ENCODE peak calls at places on chromosomes 6 and 20, in ten cellular contexts. H is AG09319, E is B cell, V is psoas muscle, S is GM13977, K is GM20000, X is RWPE1, G is fibroblast of mammary gland, O is endothelial cell, J is endodermal cell. Q is an unnamed sample.

GRCh38 chr20:35334511-35335101 is 42.4 kb upstream of the FAM83C start:
- DNase-seq in G (peak), J (no peak), O (no peak), V (no peak), K (no peak), S (no peak), H (no peak), X (no peak), E (no peak), Q (no peak)

GRCh38 chr20:9515761-9516657 is 1.6 kb downstream of the LAMP5 start:
- DNase-seq in K (no peak), V (no peak), H (no peak), S (no peak), O (no peak), X (no peak), E (no peak), J (peak), G (peak), Q (no peak)

GRCh38 chr20:51029963-51030930 is 7.3 kb upstream of the KCNG1 start:
- DNase-seq in S (no peak), X (no peak), E (no peak), V (peak), K (no peak), J (no peak), H (no peak), O (no peak), G (peak), Q (no peak)

GRCh38 chr6:4220619-4221018 is 85.2 kb upstream of the ECI2 start:
- DNase-seq in J (no peak), V (no peak), K (no peak), X (no peak), E (no peak), O (no peak), S (no peak), H (peak), G (peak), Q (no peak)

GRCh38 chr6:157244780-157245179 is 78.5 kb downstream of the TMEM242 start:
- DNase-seq in E (no peak), G (no peak), K (no peak), S (no peak), O (no peak), X (no peak), J (no peak), V (no peak), H (no peak), Q (no peak)

GRCh38 chr6:80094017-80094416 is 12.5 kb upstream of the BCKDHB start:
- DNase-seq in X (peak), O (peak), J (no peak), K (peak), H (no peak), E (no peak), V (no peak), G (peak), S (no peak), Q (peak)

GRCh38 chr20:25308083-25308491 is 60.2 kb downstream of the PYGB start:
- DNase-seq in V (no peak), X (no peak), G (no peak), K (no peak), H (no peak), J (no peak), S (no peak), O (no peak), E (peak), Q (no peak)

GRCh38 chr6:134185277-134185676 is 132.6 kb downstream of the SGK1 start:
- DNase-seq in K (no peak), H (no peak), E (no peak), S (no peak), J (no peak), O (no peak), X (no peak), V (no peak), G (no peak), Q (no peak)

GRCh38 chr6:149060300-149060984 is 257.1 kb upstream of the TAB2 start:
- DNase-seq in O (no peak), H (no peak), V (no peak), S (no peak), K (peak), X (no peak), J (no peak), G (no peak), E (peak), Q (peak)

GRCh38 chr6:70790483-70790882 is 122.8 kb downstream of the SMAP1 start:
- DNase-seq in O (no peak), V (no peak), J (no peak), K (no peak), X (no peak), H (no peak), E (no peak), S (no peak), G (peak), Q (no peak)

GRCh38 chr20:24663496-24663895 is 194.1 kb downstream of the SYNDIG1 start:
- DNase-seq in J (no peak), V (no peak), H (no peak), X (no peak), S (no peak), E (no peak), K (no peak), O (no peak), G (no peak), Q (no peak)

GRCh38 chr6:149459761-149460160 is 25.1 kb downstream of the ZC3H12D start:
- DNase-seq in X (no peak), E (no peak), S (no peak), J (no peak), H (no peak), G (peak), O (no peak), V (no peak), K (no peak), Q (no peak)

GRCh38 chr6:75351570-75351969 is 67.0 kb upstream of the TMEM30A start:
- DNase-seq in S (no peak), O (no peak), H (no peak), G (no peak), E (no peak), K (no peak), V (no peak), J (no peak), X (no peak), Q (no peak)

GRCh38 chr6:135852775-135853174 is 1.3 kb downstream of the PDE7B start:
- DNase-seq in X (no peak), S (no peak), H (no peak), J (no peak), V (no peak), E (no peak), K (no peak), O (no peak), G (peak), Q (no peak)

GRCh38 chr6:170210651-170211403 is 80.1 kb downstream of the DLL1 start:
- DNase-seq in K (no peak), V (no peak), H (no peak), X (no peak), O (peak), S (no peak), G (no peak), E (peak), J (peak), Q (no peak)

GRCh38 chr6:24340998-24341934 is 16.6 kb downstream of the DCDC2 start:
- DNase-seq in X (no peak), O (no peak), K (no peak), V (no peak), G (no peak), S (no peak), H (no peak), E (no peak), J (no peak), Q (no peak)

GRCh38 chr6:167044696-167045095 is 45.5 kb downstream of the CEP43 start:
- DNase-seq in V (no peak), H (no peak), G (peak), O (no peak), J (peak), X (no peak), E (no peak), K (no peak), S (no peak), Q (no peak)

GRCh38 chr6:106870824-106871300 is 103.7 kb downstream of the CD24 start:
- DNase-seq in G (peak), V (no peak), H (no peak), O (no peak), S (no peak), E (no peak), X (no peak), K (no peak), J (no peak), Q (no peak)

DNA sequence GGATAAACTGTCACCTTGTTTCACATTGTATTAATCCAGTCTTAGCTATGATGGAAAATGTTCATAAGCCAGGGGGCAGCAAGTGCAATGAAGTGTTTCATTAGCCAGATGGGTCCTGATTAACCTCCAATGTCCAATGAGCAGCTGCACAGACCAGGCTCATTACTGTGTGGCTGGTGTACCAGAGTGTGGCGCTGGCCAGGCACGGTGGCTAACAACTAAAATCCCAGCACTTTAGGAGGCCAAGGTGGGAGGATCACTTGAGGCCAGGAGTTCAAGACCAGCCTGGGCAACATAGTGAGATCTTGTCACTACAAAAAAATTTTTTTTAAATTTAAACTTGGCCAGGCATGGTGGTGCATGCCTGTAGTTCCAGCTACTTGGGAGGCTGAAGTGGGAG is 201.7 kb upstream of the FOXQ1 start:
- DNase-seq in J (no peak), K (no peak), O (no peak), X (no peak), E (no peak), V (no peak), H (no peak), S (no peak), G (no peak), Q (no peak)
- TF ChIP-seq CTCF in J (no peak), K (no peak), O (no peak), X (no peak), E (no peak), V (no peak), H (no peak), S (no peak), G (no peak), Q (no peak)

DNA sequence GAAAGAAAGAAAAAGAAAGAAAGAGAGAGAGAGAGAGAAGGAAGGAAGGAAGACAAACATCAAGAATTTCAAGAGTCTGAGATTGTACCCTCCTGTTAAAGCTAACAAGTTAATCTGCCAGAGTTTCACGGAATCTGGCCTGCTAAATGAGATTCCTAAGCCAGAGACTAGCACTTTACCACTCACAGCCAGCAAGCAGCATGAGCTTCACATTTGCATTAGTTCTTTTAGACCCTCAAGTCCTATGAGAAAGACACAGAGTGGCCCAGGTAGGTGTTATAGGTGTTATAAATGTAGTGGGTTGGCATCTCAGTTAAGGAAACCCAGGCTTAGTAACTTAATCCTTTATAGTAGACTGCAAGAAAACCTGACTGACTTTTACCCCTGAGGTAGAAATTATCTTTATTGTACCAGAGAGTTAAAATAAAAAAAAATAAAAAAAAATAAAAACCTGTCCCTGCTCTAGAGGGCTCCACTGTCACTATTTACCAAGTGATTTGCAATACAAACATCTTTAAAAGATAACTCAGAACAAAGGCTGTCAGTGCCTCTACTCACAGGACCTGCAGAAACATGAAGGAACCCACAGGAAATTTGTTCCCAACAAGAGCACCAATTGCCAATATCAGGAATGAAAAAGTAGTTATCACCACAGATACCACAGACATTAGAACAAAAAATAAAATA is 9.7 kb upstream of the IBTK start:
- DNase-seq in K (no peak), J (peak), S (no peak), E (no peak), X (no peak), G (no peak), H (no peak), V (no peak), O (no peak), Q (no peak)
- TF ChIP-seq CTCF in K (no peak), J (peak), S (no peak), E (no peak), X (no peak), G (no peak), H (no peak), V (no peak), O (no peak), Q (no peak)

DNA sequence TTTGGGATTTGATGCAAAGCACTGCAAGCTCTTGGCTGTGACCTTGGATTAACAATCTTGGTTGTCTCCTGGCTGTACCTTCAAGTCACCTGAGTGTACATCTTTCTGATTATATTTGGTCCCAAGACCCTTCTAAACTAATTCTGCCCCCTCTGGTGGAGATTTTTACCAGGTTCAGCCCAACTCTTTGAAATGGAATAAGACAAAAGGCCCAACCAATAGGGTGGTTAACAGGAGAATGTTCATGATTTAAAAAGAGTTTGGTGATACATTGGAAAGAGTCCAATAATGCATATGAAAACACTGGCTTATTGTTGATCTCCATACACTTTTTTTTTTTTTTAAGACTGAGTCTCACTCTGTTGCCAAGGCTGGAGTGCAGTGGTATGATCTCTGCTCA is 77.5 kb upstream of the CD83 start:
- DNase-seq in S (no peak), G (no peak), X (no peak), H (no peak), K (no peak), O (no peak), E (no peak), V (no peak), J (no peak), Q (no peak)
- TF ChIP-seq CTCF in S (no peak), G (no peak), X (no peak), H (no peak), K (no peak), O (peak), E (no peak), V (no peak), J (peak), Q (no peak)

GRCh38 chr6:168314948-168315347 is 4.6 kb downstream of the DACT2 start:
- DNase-seq in H (no peak), X (peak), K (no peak), G (no peak), E (no peak), J (peak), O (no peak), V (no peak), S (no peak), Q (no peak)
- TF ChIP-seq CTCF in H (no peak), X (peak), K (no peak), G (no peak), E (no peak), J (peak), O (no peak), V (no peak), S (no peak), Q (no peak)

GRCh38 chr20:48577557-48577956 is 250.2 kb downstream of the PREX1 start:
- DNase-seq in V (no peak), S (no peak), O (no peak), H (no peak), X (no peak), E (no peak), J (no peak), K (no peak), G (no peak), Q (no peak)

GRCh38 chr20:48582361-48582991 is 245.3 kb downstream of the PREX1 start:
- DNase-seq in E (no peak), S (no peak), O (no peak), J (no peak), H (no peak), X (no peak), V (no peak), G (no peak), K (no peak), Q (no peak)

GRCh38 chr20:48581167-48581566 is 246.6 kb downstream of the PREX1 start:
- DNase-seq in K (no peak), S (no peak), G (no peak), E (no peak), X (no peak), O (no peak), V (no peak), H (no peak), J (no peak), Q (no peak)

GRCh38 chr20:48574383-48574782 is 253.4 kb downstream of the PREX1 start:
- DNase-seq in G (peak), O (no peak), K (no peak), E (no peak), J (peak), X (peak), H (no peak), V (no peak), S (no peak), Q (no peak)

GRCh38 chr20:48578397-48579098 is 249.3 kb downstream of the PREX1 start:
- DNase-seq in S (no peak), X (no peak), O (no peak), E (no peak), V (no peak), J (no peak), H (no peak), G (no peak), K (no peak), Q (no peak)
- TF ChIP-seq CTCF in S (peak), X (no peak), O (no peak), E (no peak), V (no peak), J (peak), H (no peak), G (no peak), K (no peak), Q (no peak)

GRCh38 chr20:31844737-31845299 is 586 bp downstream of the FOXS1 start:
- DNase-seq in K (no peak), V (no peak), J (no peak), X (no peak), S (no peak), H (no peak), E (no peak), G (no peak), O (no peak), Q (no peak)

GRCh38 chr20:31845300-31845863 is at the start of gene FOXS1:
- DNase-seq in G (no peak), H (no peak), J (peak), O (no peak), K (no peak), X (no peak), S (no peak), V (no peak), E (no peak), Q (no peak)

GRCh38 chr20:31848088-31848999 is 2.9 kb upstream of the FOXS1 start:
- DNase-seq in O (no peak), G (no peak), E (no peak), S (no peak), X (no peak), H (no peak), J (no peak), K (no peak), V (no peak), Q (no peak)

GRCh38 chr20:31849306-31849930 is 4.0 kb upstream of the FOXS1 start:
- DNase-seq in K (no peak), G (no peak), J (no peak), X (no peak), H (no peak), O (no peak), S (no peak), V (no peak), E (no peak), Q (no peak)

GRCh38 chr20:31846793-31847138 is 1.4 kb upstream of the FOXS1 start:
- DNase-seq in V (no peak), J (no peak), O (no peak), K (no peak), E (no peak), X (no peak), G (no peak), H (no peak), S (no peak), Q (no peak)
- TF ChIP-seq CTCF in V (peak), J (no peak), O (peak), K (no peak), E (peak), X (peak), G (no peak), H (no peak), S (no peak), Q (no peak)

DNA sequence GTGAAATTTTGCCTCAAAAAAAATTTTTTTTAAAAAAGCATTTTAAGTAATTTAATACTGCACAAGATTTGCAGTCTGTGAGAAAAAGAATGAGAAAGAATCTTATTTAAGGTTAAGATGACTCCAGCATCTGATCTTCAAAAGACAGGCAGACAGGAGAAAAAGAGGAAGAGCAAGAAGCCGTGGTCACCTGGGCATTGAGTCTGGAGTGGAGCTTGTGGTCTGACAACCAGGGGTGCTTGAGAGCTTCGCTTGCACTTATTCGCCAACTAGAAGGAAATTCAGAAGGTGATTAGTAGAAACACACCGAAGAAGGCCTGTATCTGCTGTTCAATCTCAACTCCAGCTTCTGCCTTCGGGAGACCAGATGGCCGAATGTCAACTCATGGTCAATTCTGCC is 75.9 kb downstream of the MYLK4 start:
- DNase-seq in J (no peak), E (no peak), O (no peak), G (no peak), S (no peak), V (no peak), K (no peak), X (no peak), H (no peak), Q (no peak)
- TF ChIP-seq CTCF in J (no peak), E (no peak), O (no peak), G (no peak), S (no peak), V (no peak), K (no peak), X (no peak), H (no peak), Q (no peak)

DNA sequence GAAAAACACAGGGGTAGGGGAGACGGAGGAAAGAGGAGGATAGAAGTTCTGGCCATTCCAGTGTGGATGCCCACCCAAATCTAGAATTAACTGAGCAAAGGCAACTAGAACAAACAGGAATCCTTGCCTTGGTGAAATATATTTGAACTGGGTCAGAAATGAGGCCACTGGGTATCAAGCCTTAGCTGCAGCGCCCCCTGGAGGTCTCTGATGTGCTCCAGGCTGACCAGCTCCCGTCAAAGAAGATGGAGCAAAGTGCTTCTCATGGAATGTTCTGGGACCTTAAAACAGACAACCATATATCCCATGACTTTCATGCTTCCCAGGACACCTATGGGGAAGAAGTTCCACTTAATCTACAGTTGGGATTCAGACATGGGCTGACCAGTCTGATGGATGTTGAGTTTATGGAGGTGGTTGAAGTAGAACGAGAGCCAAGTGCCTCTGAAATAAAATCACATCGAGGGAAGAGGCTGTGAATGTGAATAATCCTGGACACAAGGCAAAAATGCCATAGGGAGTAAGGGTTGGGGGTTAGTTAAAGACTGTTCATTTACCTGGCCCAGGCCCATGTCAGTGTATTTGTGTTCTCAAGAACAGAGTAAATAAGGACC is 50.4 kb downstream of the HLA-DPB1 start:
- DNase-seq in S (peak), O (peak), H (no peak), E (peak), X (no peak), G (peak), V (peak), J (peak), K (peak), Q (peak)
- TF ChIP-seq CTCF in S (peak), O (peak), H (peak), E (peak), X (peak), G (peak), V (peak), J (peak), K (peak), Q (peak)

Q was measured in activated CD8-positive, alpha-beta T cell treated with anti-CD3 and anti-CD28 coated beads for 36 hours.